ENCODE peak calls at places on chromosome 10, in nine cellular contexts. One of them, this sample, is unnamed. For H3K36me3, the result is how much of the 10 kb centered on the place peaks cover.

GRCh38 chr10:80520661-80521488 is 16.8 kb upstream of the SH2D4B start:
- DNase-seq in mesendoderm: no peak
- DNase-seq in GM23338: no peak
- DNase-seq in IMR-90: no peak
- DNase-seq in astrocyte: no peak
- DNase-seq in HCT116: no peak
- DNase-seq in GM23248: no peak
- DNase-seq in OCI-LY7: no peak
- DNase-seq in neuronal stem cell: no peak
- DNase-seq in this sample: no peak

GRCh38 chr10:121536271-121536918 is 61.8 kb downstream of the FGFR2 start:
- DNase-seq in mesendoderm: no peak
- DNase-seq in GM23338: peak
- DNase-seq in IMR-90: no peak
- DNase-seq in astrocyte: peak
- DNase-seq in HCT116: no peak
- DNase-seq in GM23248: peak
- DNase-seq in OCI-LY7: no peak
- DNase-seq in neuronal stem cell: no peak
- DNase-seq in this sample: no peak

GRCh38 chr10:75782463-75783248 is 351.2 kb downstream of the LRMDA start:
- DNase-seq in mesendoderm: no peak
- DNase-seq in GM23338: no peak
- DNase-seq in IMR-90: no peak
- DNase-seq in astrocyte: no peak
- DNase-seq in HCT116: no peak
- DNase-seq in GM23248: no peak
- DNase-seq in OCI-LY7: no peak
- DNase-seq in neuronal stem cell: no peak
- DNase-seq in this sample: no peak

GRCh38 chr10:102408728-102409603 is 9.6 kb downstream of the PSD start:
- DNase-seq in mesendoderm: peak
- DNase-seq in GM23338: peak
- DNase-seq in IMR-90: peak
- DNase-seq in astrocyte: no peak
- DNase-seq in HCT116: no peak
- DNase-seq in GM23248: peak
- DNase-seq in OCI-LY7: no peak
- DNase-seq in neuronal stem cell: no peak
- DNase-seq in this sample: no peak

GRCh38 chr10:17233534-17233933 is 5.5 kb downstream of the VIM start:
- DNase-seq in mesendoderm: no peak
- DNase-seq in GM23338: no peak
- DNase-seq in IMR-90: no peak
- DNase-seq in astrocyte: no peak
- DNase-seq in HCT116: no peak
- DNase-seq in GM23248: peak
- DNase-seq in OCI-LY7: no peak
- DNase-seq in neuronal stem cell: no peak
- DNase-seq in this sample: no peak

GRCh38 chr10:118447478-118447877 is 105.4 kb upstream of the FAM204A start:
- DNase-seq in mesendoderm: no peak
- DNase-seq in GM23338: no peak
- DNase-seq in IMR-90: no peak
- DNase-seq in astrocyte: peak
- DNase-seq in HCT116: no peak
- DNase-seq in GM23248: peak
- DNase-seq in OCI-LY7: no peak
- DNase-seq in neuronal stem cell: no peak
- DNase-seq in this sample: no peak

GRCh38 chr10:93580824-93581223 is 14.4 kb downstream of the FFAR4 start:
- DNase-seq in mesendoderm: peak
- DNase-seq in GM23338: peak
- DNase-seq in IMR-90: peak
- DNase-seq in astrocyte: peak
- DNase-seq in HCT116: no peak
- DNase-seq in GM23248: peak
- DNase-seq in OCI-LY7: no peak
- DNase-seq in neuronal stem cell: peak
- DNase-seq in this sample: no peak

GRCh38 chr10:44069573-44069972 is 315.3 kb downstream of the CXCL12 start:
- DNase-seq in mesendoderm: no peak
- DNase-seq in GM23338: no peak
- DNase-seq in IMR-90: no peak
- DNase-seq in astrocyte: peak
- DNase-seq in HCT116: no peak
- DNase-seq in GM23248: peak
- DNase-seq in OCI-LY7: no peak
- DNase-seq in neuronal stem cell: no peak
- DNase-seq in this sample: no peak

GRCh38 chr10:95628786-95629185 is 27.7 kb downstream of the ALDH18A1 start:
- DNase-seq in mesendoderm: no peak
- DNase-seq in GM23338: no peak
- DNase-seq in IMR-90: no peak
- DNase-seq in astrocyte: peak
- DNase-seq in HCT116: no peak
- DNase-seq in GM23248: peak
- DNase-seq in OCI-LY7: no peak
- DNase-seq in neuronal stem cell: no peak
- DNase-seq in this sample: no peak

GRCh38 chr10:35259769-35260397 is 76.4 kb upstream of the CCNY start:
- DNase-seq in mesendoderm: peak
- DNase-seq in GM23338: no peak
- DNase-seq in IMR-90: peak
- DNase-seq in astrocyte: peak
- DNase-seq in HCT116: no peak
- DNase-seq in GM23248: peak
- DNase-seq in OCI-LY7: no peak
- DNase-seq in neuronal stem cell: no peak
- DNase-seq in this sample: peak

GRCh38 chr10:36177071-36177470 is 535.0 kb upstream of the FZD8 start:
- DNase-seq in mesendoderm: no peak
- DNase-seq in GM23338: no peak
- DNase-seq in IMR-90: no peak
- DNase-seq in astrocyte: no peak
- DNase-seq in HCT116: no peak
- DNase-seq in GM23248: no peak
- DNase-seq in OCI-LY7: no peak
- DNase-seq in neuronal stem cell: no peak
- DNase-seq in this sample: no peak

GRCh38 chr10:1570652-1571051 is 166.7 kb downstream of the ADARB2 start:
- DNase-seq in mesendoderm: peak
- DNase-seq in GM23338: peak
- DNase-seq in IMR-90: no peak
- DNase-seq in astrocyte: no peak
- DNase-seq in HCT116: no peak
- DNase-seq in GM23248: no peak
- DNase-seq in OCI-LY7: no peak
- DNase-seq in neuronal stem cell: no peak
- DNase-seq in this sample: no peak

GRCh38 chr10:6162589-6163356 is 40.0 kb upstream of the PFKFB3 start:
- DNase-seq in mesendoderm: peak
- DNase-seq in GM23338: peak
- DNase-seq in IMR-90: no peak
- DNase-seq in astrocyte: no peak
- DNase-seq in HCT116: no peak
- DNase-seq in GM23248: peak
- DNase-seq in OCI-LY7: no peak
- DNase-seq in neuronal stem cell: no peak
- DNase-seq in this sample: no peak

GRCh38 chr10:108465871-108466641 is 1301.5 kb upstream of the SORCS1 start:
- DNase-seq in mesendoderm: peak
- DNase-seq in GM23338: peak
- DNase-seq in IMR-90: no peak
- DNase-seq in astrocyte: peak
- DNase-seq in HCT116: no peak
- DNase-seq in GM23248: peak
- DNase-seq in OCI-LY7: no peak
- DNase-seq in neuronal stem cell: peak
- DNase-seq in this sample: no peak
- H3K4me2 ChIP-seq in mesendoderm: peak
- H3K4me2 ChIP-seq in GM23338: peak
- H3K4me2 ChIP-seq in IMR-90: peak
- H3K4me2 ChIP-seq in astrocyte: peak
- H3K4me2 ChIP-seq in HCT116: no peak
- H3K4me2 ChIP-seq in GM23248: peak
- H3K4me2 ChIP-seq in OCI-LY7: no peak
- H3K4me2 ChIP-seq in neuronal stem cell: peak
- H3K4me2 ChIP-seq in this sample: no peak

GRCh38 chr10:13731799-13732198 is 145.0 kb downstream of the PRPF18 start:
- DNase-seq in mesendoderm: no peak
- DNase-seq in GM23338: no peak
- DNase-seq in IMR-90: no peak
- DNase-seq in astrocyte: no peak
- DNase-seq in HCT116: no peak
- DNase-seq in GM23248: no peak
- DNase-seq in OCI-LY7: no peak
- DNase-seq in neuronal stem cell: no peak
- DNase-seq in this sample: no peak
- H3K36me3 ChIP-seq in mesendoderm: under half
- H3K36me3 ChIP-seq in GM23338: under half
- H3K36me3 ChIP-seq in IMR-90: under half
- H3K36me3 ChIP-seq in astrocyte: under half
- H3K36me3 ChIP-seq in HCT116: under half
- H3K36me3 ChIP-seq in GM23248: under half
- H3K36me3 ChIP-seq in OCI-LY7: under half
- H3K36me3 ChIP-seq in neuronal stem cell: under half
- H3K36me3 ChIP-seq in this sample: under half

GRCh38 chr10:57823398-57823797 is 444.3 kb downstream of the IPMK start:
- DNase-seq in mesendoderm: no peak
- DNase-seq in GM23338: no peak
- DNase-seq in IMR-90: no peak
- DNase-seq in astrocyte: no peak
- DNase-seq in HCT116: no peak
- DNase-seq in GM23248: no peak
- DNase-seq in OCI-LY7: no peak
- DNase-seq in neuronal stem cell: no peak
- DNase-seq in this sample: no peak
- H3K4me2 ChIP-seq in mesendoderm: no peak
- H3K4me2 ChIP-seq in GM23338: no peak
- H3K4me2 ChIP-seq in IMR-90: no peak
- H3K4me2 ChIP-seq in astrocyte: no peak
- H3K4me2 ChIP-seq in HCT116: no peak
- H3K4me2 ChIP-seq in GM23248: no peak
- H3K4me2 ChIP-seq in OCI-LY7: no peak
- H3K4me2 ChIP-seq in neuronal stem cell: no peak
- H3K4me2 ChIP-seq in this sample: no peak

GRCh38 chr10:63474488-63474887 is 8.7 kb upstream of the JMJD1C start:
- DNase-seq in mesendoderm: no peak
- DNase-seq in GM23338: no peak
- DNase-seq in IMR-90: no peak
- DNase-seq in astrocyte: no peak
- DNase-seq in HCT116: no peak
- DNase-seq in GM23248: no peak
- DNase-seq in OCI-LY7: no peak
- DNase-seq in neuronal stem cell: no peak
- DNase-seq in this sample: no peak

GRCh38 chr10:63478564-63478963 is 12.8 kb upstream of the JMJD1C start:
- DNase-seq in mesendoderm: peak
- DNase-seq in GM23338: peak
- DNase-seq in IMR-90: no peak
- DNase-seq in astrocyte: no peak
- DNase-seq in HCT116: no peak
- DNase-seq in GM23248: no peak
- DNase-seq in OCI-LY7: no peak
- DNase-seq in neuronal stem cell: no peak
- DNase-seq in this sample: no peak

GRCh38 chr10:63480237-63480636 is 14.5 kb upstream of the JMJD1C start:
- DNase-seq in mesendoderm: no peak
- DNase-seq in GM23338: no peak
- DNase-seq in IMR-90: no peak
- DNase-seq in astrocyte: no peak
- DNase-seq in HCT116: no peak
- DNase-seq in GM23248: no peak
- DNase-seq in OCI-LY7: no peak
- DNase-seq in neuronal stem cell: no peak
- DNase-seq in this sample: no peak

GRCh38 chr10:63481815-63482421 is 16.1 kb upstream of the JMJD1C start:
- DNase-seq in mesendoderm: no peak
- DNase-seq in GM23338: no peak
- DNase-seq in IMR-90: peak
- DNase-seq in astrocyte: no peak
- DNase-seq in HCT116: no peak
- DNase-seq in GM23248: peak
- DNase-seq in OCI-LY7: no peak
- DNase-seq in neuronal stem cell: no peak
- DNase-seq in this sample: no peak

GRCh38 chr10:63477927-63478326 is 12.2 kb upstream of the JMJD1C start:
- DNase-seq in mesendoderm: no peak
- DNase-seq in GM23338: no peak
- DNase-seq in IMR-90: no peak
- DNase-seq in astrocyte: no peak
- DNase-seq in HCT116: no peak
- DNase-seq in GM23248: no peak
- DNase-seq in OCI-LY7: no peak
- DNase-seq in neuronal stem cell: no peak
- DNase-seq in this sample: no peak
- H3K36me3 ChIP-seq in mesendoderm: under half
- H3K36me3 ChIP-seq in GM23338: under half
- H3K36me3 ChIP-seq in IMR-90: under half
- H3K36me3 ChIP-seq in astrocyte: under half
- H3K36me3 ChIP-seq in HCT116: under half
- H3K36me3 ChIP-seq in GM23248: under half
- H3K36me3 ChIP-seq in OCI-LY7: under half
- H3K36me3 ChIP-seq in neuronal stem cell: under half
- H3K36me3 ChIP-seq in this sample: under half

DNA sequence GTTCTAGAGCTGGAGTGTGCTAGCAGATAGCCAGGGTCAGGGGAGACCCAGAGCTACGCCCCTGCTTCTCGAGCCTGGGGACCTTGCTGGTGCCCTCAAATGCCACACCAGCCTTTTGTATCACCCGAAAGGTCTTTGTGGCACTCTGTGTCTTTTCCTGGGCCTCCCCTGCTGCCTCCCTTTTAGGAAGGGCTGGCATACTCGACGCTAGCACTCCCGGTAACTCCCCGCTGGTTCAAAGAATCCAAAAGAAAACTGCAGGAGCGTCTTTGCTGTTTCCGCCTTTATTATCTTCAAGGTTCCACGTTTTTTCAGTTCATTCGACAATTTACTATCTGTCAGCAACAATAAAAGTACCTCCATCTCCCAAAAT is 36.3 kb downstream of the CTBP2 start:
- DNase-seq in mesendoderm: no peak
- DNase-seq in GM23338: no peak
- DNase-seq in IMR-90: no peak
- DNase-seq in astrocyte: no peak
- DNase-seq in HCT116: no peak
- DNase-seq in GM23248: no peak
- DNase-seq in OCI-LY7: no peak
- DNase-seq in neuronal stem cell: no peak
- DNase-seq in this sample: no peak
- H3K4me2 ChIP-seq in mesendoderm: no peak
- H3K4me2 ChIP-seq in GM23338: peak
- H3K4me2 ChIP-seq in IMR-90: peak
- H3K4me2 ChIP-seq in astrocyte: peak
- H3K4me2 ChIP-seq in HCT116: peak
- H3K4me2 ChIP-seq in GM23248: peak
- H3K4me2 ChIP-seq in OCI-LY7: no peak
- H3K4me2 ChIP-seq in neuronal stem cell: no peak
- H3K4me2 ChIP-seq in this sample: peak

GRCh38 chr10:3071405-3072198 is 4.3 kb downstream of the PFKP start:
- DNase-seq in mesendoderm: no peak
- DNase-seq in GM23338: no peak
- DNase-seq in IMR-90: peak
- DNase-seq in astrocyte: peak
- DNase-seq in HCT116: peak
- DNase-seq in GM23248: peak
- DNase-seq in OCI-LY7: no peak
- DNase-seq in neuronal stem cell: no peak
- DNase-seq in this sample: peak
- H3K36me3 ChIP-seq in mesendoderm: under half
- H3K36me3 ChIP-seq in GM23338: under half
- H3K36me3 ChIP-seq in IMR-90: under half
- H3K36me3 ChIP-seq in astrocyte: under half
- H3K36me3 ChIP-seq in HCT116: under half
- H3K36me3 ChIP-seq in GM23248: under half
- H3K36me3 ChIP-seq in OCI-LY7: half or more
- H3K36me3 ChIP-seq in neuronal stem cell: under half
- H3K36me3 ChIP-seq in this sample: under half